ENCODE peak calls at places on chromosomes 11 and 22, in ten cellular contexts. C, H, I, E, N, L, X, J, W and D are unnamed samples.
A peak's percentile ranks its signal among the peaks of the same experiment; 100 is the strongest.

GRCh38 chr11:112889446-112889845 is 71.8 kb upstream of the NCAM1 start:
- DNase-seq in C (peak; percentile 20), H (no peak), I (no peak), E (no peak), N (no peak), L (no peak), X (no peak), J (no peak), W (no peak), D (no peak)

GRCh38 chr11:111718436-111719325 is 47.5 kb downstream of the PPP2R1B start:
- DNase-seq in C (no peak), H (no peak), I (no peak), E (peak; percentile 69), N (no peak), L (no peak), X (no peak), J (no peak), W (no peak), D (no peak)

GRCh38 chr11:2422461-2423156 is 21.7 kb downstream of the TRPM5 start:
- DNase-seq in C (no peak), H (no peak), I (no peak), E (no peak), N (no peak), L (no peak), X (peak; percentile 41), J (no peak), W (no peak), D (no peak)

GRCh38 chr11:125075900-125076317 is 12.8 kb downstream of the SLC37A2 start:
- DNase-seq in C (no peak), H (no peak), I (no peak), E (no peak), N (no peak), L (no peak), X (peak; percentile 30), J (no peak), W (no peak), D (no peak)

GRCh38 chr11:90701040-90701439 is 478.2 kb upstream of the CHORDC1 start:
- DNase-seq in C (no peak), H (no peak), I (no peak), E (no peak), N (no peak), L (no peak), X (no peak), J (no peak), W (no peak), D (no peak)

GRCh38 chr11:36403661-36404060 is 106.4 kb downstream of the TRAF6 start:
- DNase-seq in C (no peak), H (no peak), I (no peak), E (no peak), N (no peak), L (no peak), X (no peak), J (no peak), W (no peak), D (no peak)

GRCh38 chr11:103730151-103730940 is 306.1 kb upstream of the DDI1 start:
- DNase-seq in C (no peak), H (no peak), I (no peak), E (no peak), N (no peak), L (no peak), X (no peak), J (no peak), W (no peak), D (no peak)

GRCh38 chr11:130581631-130582030 is 133.2 kb downstream of the ADAMTS15 start:
- DNase-seq in C (no peak), H (no peak), I (no peak), E (no peak), N (no peak), L (no peak), X (no peak), J (no peak), W (no peak), D (no peak)

GRCh38 chr11:70666336-70666735 is 268.0 kb downstream of the CTTN start:
- DNase-seq in C (no peak), H (no peak), I (no peak), E (no peak), N (no peak), L (no peak), X (no peak), J (no peak), W (no peak), D (no peak)

GRCh38 chr22:38566726-38567504 is 3.1 kb downstream of the DMC1 start:
- DNase-seq in C (no peak), H (no peak), I (no peak), E (no peak), N (no peak), L (no peak), X (no peak), J (no peak), W (no peak), D (no peak)

GRCh38 chr11:65213322-65214211 is 31.8 kb downstream of the CAPN1 start:
- DNase-seq in C (peak; percentile 9), H (no peak), I (no peak), E (no peak), N (no peak), L (no peak), X (no peak), J (no peak), W (no peak), D (no peak)

GRCh38 chr22:30932661-30933060 is 35.9 kb downstream of the MORC2 start:
- DNase-seq in C (no peak), H (no peak), I (no peak), E (no peak), N (no peak), L (no peak), X (no peak), J (no peak), W (no peak), D (no peak)

GRCh38 chr22:49307870-49308269 is 519.8 kb downstream of the BRD1 start:
- DNase-seq in C (no peak), H (no peak), I (no peak), E (no peak), N (no peak), L (no peak), X (no peak), J (no peak), W (peak; percentile 12), D (no peak)

GRCh38 chr11:65435330-65435931 is 12.8 kb downstream of the NEAT1 start:
- DNase-seq in C (no peak), H (no peak), I (no peak), E (peak; percentile 10), N (no peak), L (no peak), X (peak; percentile 40), J (no peak), W (no peak), D (no peak)

GRCh38 chr11:8584511-8584910 is 9.5 kb downstream of the STK33 start:
- DNase-seq in C (no peak), H (no peak), I (no peak), E (no peak), N (no peak), L (no peak), X (no peak), J (no peak), W (no peak), D (no peak)

GRCh38 chr11:61129608-61130523 is 27.6 kb downstream of the CD5 start:
- DNase-seq in C (no peak), H (peak; percentile 87), I (peak; percentile 84), E (peak; percentile 93), N (peak; percentile 95), L (peak; percentile 85), X (peak; percentile 94), J (peak; percentile 86), W (peak; percentile 87), D (no peak)

GRCh38 chr22:47009304-47010101 is 247.1 kb downstream of the TBC1D22A start:
- DNase-seq in C (no peak), H (no peak), I (no peak), E (no peak), N (no peak), L (no peak), X (no peak), J (no peak), W (no peak), D (no peak)

GRCh38 chr11:114265084-114265878 is 30.9 kb upstream of the NNMT start:
- DNase-seq in C (no peak), H (no peak), I (no peak), E (no peak), N (no peak), L (no peak), X (no peak), J (no peak), W (no peak), D (no peak)

GRCh38 chr11:47020793-47021624 is 84.4 kb downstream of the CSTPP1 start:
- DNase-seq in C (no peak), H (no peak), I (no peak), E (no peak), N (no peak), L (no peak), X (no peak), J (no peak), W (no peak), D (no peak)

GRCh38 chr22:47495102-47495501 is 732.7 kb downstream of the TBC1D22A start:
- DNase-seq in C (no peak), H (peak; percentile 55), I (no peak), E (no peak), N (no peak), L (no peak), X (no peak), J (no peak), W (no peak), D (no peak)

GRCh38 chr11:57207160-57207559 is 25.4 kb downstream of the LRRC55 start:
- DNase-seq in C (no peak), H (no peak), I (no peak), E (no peak), N (no peak), L (no peak), X (peak; percentile 30), J (no peak), W (no peak), D (no peak)

GRCh38 chr11:76077575-76078150 is 128.6 kb downstream of the WNT11 start:
- DNase-seq in C (no peak), H (no peak), I (no peak), E (peak; percentile 50), N (peak; percentile 4), L (no peak), X (no peak), J (no peak), W (no peak), D (no peak)

GRCh38 chr22:36339171-36340065 is 48.3 kb downstream of the MYH9 start:
- DNase-seq in C (no peak), H (no peak), I (no peak), E (peak; percentile 82), N (peak; percentile 84), L (no peak), X (no peak), J (no peak), W (no peak), D (no peak)

GRCh38 chr11:79066456-79067354 is 374.1 kb downstream of the TENM4 start:
- DNase-seq in C (no peak), H (no peak), I (no peak), E (no peak), N (no peak), L (no peak), X (no peak), J (no peak), W (no peak), D (no peak)

GRCh38 chr11:124970925-124971324 is 16.9 kb downstream of the CCDC15 start:
- DNase-seq in C (no peak), H (no peak), I (no peak), E (peak; percentile 33), N (peak; percentile 43), L (no peak), X (no peak), J (peak; percentile 59), W (no peak), D (no peak)

GRCh38 chr11:507727-508515 is 879 bp upstream of the RNH1 start:
- DNase-seq in C (no peak), H (no peak), I (no peak), E (no peak), N (no peak), L (no peak), X (peak; percentile 64), J (no peak), W (no peak), D (no peak)

GRCh38 chr22:50529416-50530279 is at the start of gene TYMP:
- DNase-seq in C (no peak), H (peak; percentile 50), I (no peak), E (peak; percentile 70), N (peak; percentile 67), L (no peak), X (peak; percentile 94), J (no peak), W (peak; percentile 78), D (no peak)